ENCODE peak calls at places on chromosomes 12 and 14, in six cellular contexts. T is GM12865, W is cardiac muscle cell, D is breast epithelium, J is mammary epithelial cell, E is activated B cell treated with CpG ODN at 0.5 μM for 24 hours. S is an unnamed sample.

GRCh38 chr12:42163913-42164312 is 19.2 kb upstream of the GXYLT1 start:
- DNase-seq in E (no peak), J (no peak), D (no peak), W (no peak), T (no peak), S (no peak)

GRCh38 chr14:89356927-89357326 is 60.1 kb downstream of the FOXN3 start:
- DNase-seq in W (no peak), E (no peak), T (no peak), J (no peak), D (no peak), S (no peak)

GRCh38 chr14:72618424-72618823 is 275.5 kb downstream of the DPF3 start:
- DNase-seq in T (no peak), W (no peak), J (no peak), E (no peak), D (no peak), S (no peak)

GRCh38 chr12:89731614-89732013 is 23.0 kb upstream of the ATP2B1 start:
- DNase-seq in J (peak), T (no peak), D (no peak), W (no peak), E (no peak), S (no peak)

GRCh38 chr12:45284096-45284901 is 68.4 kb downstream of the ANO6 start:
- DNase-seq in E (no peak), T (no peak), W (peak), D (no peak), J (no peak), S (peak)

GRCh38 chr12:6961278-6961694 is 9.2 kb downstream of the PHB2 start:
- DNase-seq in D (peak), W (no peak), J (peak), E (peak), T (peak), S (no peak)

GRCh38 chr12:5088586-5089264 is 45.0 kb downstream of the KCNA5 start:
- DNase-seq in J (no peak), D (no peak), T (no peak), W (no peak), E (no peak), S (peak)

GRCh38 chr12:52543985-52544888 is 8.7 kb downstream of the KRT71 start:
- DNase-seq in E (no peak), J (no peak), D (no peak), T (no peak), W (no peak), S (no peak)

GRCh38 chr12:68416826-68417225 is 84.7 kb upstream of the MDM1 start:
- DNase-seq in T (no peak), D (no peak), J (peak), W (no peak), E (no peak), S (no peak)

GRCh38 chr14:87732562-87732961 is 260.4 kb downstream of the GALC start:
- DNase-seq in W (no peak), T (no peak), J (no peak), D (no peak), E (no peak), S (no peak)

GRCh38 chr12:31005944-31006361 is 67.7 kb upstream of the DDX11 start:
- DNase-seq in D (no peak), E (no peak), W (no peak), J (peak), T (no peak), S (peak)

GRCh38 chr12:106632797-106633450 is 50.1 kb downstream of the RFX4 start:
- DNase-seq in W (no peak), J (no peak), D (no peak), E (no peak), T (no peak), S (peak)

GRCh38 chr12:115623764-115624334 is 653.6 kb downstream of the MED13L start:
- DNase-seq in W (no peak), D (no peak), E (no peak), T (no peak), J (no peak), S (no peak)

GRCh38 chr12:24560867-24561266 is 388.0 kb downstream of the BCAT1 start:
- DNase-seq in T (no peak), J (no peak), W (no peak), E (no peak), D (no peak), S (no peak)

GRCh38 chr12:53564276-53564675 is 57.0 kb upstream of the NPFF start:
- DNase-seq in W (no peak), E (no peak), J (no peak), D (no peak), T (no peak), S (no peak)

GRCh38 chr12:68158427-68158826 is 1.1 kb downstream of the IFNG start:
- DNase-seq in W (peak), D (no peak), E (no peak), T (peak), J (peak), S (peak)

GRCh38 chr12:67388331-67389163 is 119.4 kb downstream of the CAND1 start:
- DNase-seq in T (no peak), E (no peak), W (peak), J (no peak), D (no peak), S (no peak)

GRCh38 chr12:98814254-98814653 is 169.2 kb downstream of the APAF1 start:
- DNase-seq in J (no peak), T (no peak), E (no peak), W (no peak), D (no peak), S (no peak)

GRCh38 chr14:36194645-36195044 is 18.1 kb upstream of the PTCSC3 start:
- DNase-seq in D (no peak), J (no peak), W (no peak), T (no peak), E (no peak), S (no peak)

GRCh38 chr12:13211191-13211858 is 14.8 kb downstream of the EMP1 start:
- DNase-seq in T (no peak), W (no peak), J (no peak), D (no peak), E (no peak), S (no peak)

GRCh38 chr12:40515041-40515825 is 177.0 kb upstream of the CNTN1 start:
- DNase-seq in T (peak), D (no peak), W (no peak), E (no peak), J (peak), S (no peak)

GRCh38 chr14:95833429-95833828 is 43.2 kb upstream of the TUNAR start:
- DNase-seq in D (no peak), T (no peak), J (no peak), W (no peak), E (no peak), S (no peak)

GRCh38 chr12:17030338-17030737 is 424.4 kb upstream of the LMO3 start:
- DNase-seq in W (no peak), J (no peak), T (no peak), E (no peak), D (no peak), S (no peak)

GRCh38 chr12:879641-880040 is 69.9 kb downstream of the RAD52 start:
- DNase-seq in W (no peak), J (peak), D (no peak), E (no peak), T (no peak), S (no peak)

GRCh38 chr12:41988715-41989114 is 156.0 kb downstream of the GXYLT1 start:
- DNase-seq in D (no peak), W (no peak), J (no peak), E (no peak), T (no peak), S (no peak)

GRCh38 chr12:76313289-76313688 is 34.9 kb downstream of the BBS10 start:
- DNase-seq in W (no peak), T (no peak), J (no peak), E (no peak), D (no peak), S (no peak)

GRCh38 chr14:94805726-94806288 is 35.9 kb upstream of the GSC start:
- DNase-seq in T (no peak), D (peak), W (no peak), E (no peak), J (no peak), S (no peak)

GRCh38 chr14:22370084-22370847 is 218.8 kb downstream of the DAD1 start:
- DNase-seq in E (no peak), T (no peak), J (peak), D (peak), W (no peak), S (no peak)

GRCh38 chr12:67025543-67026114 is 243.5 kb upstream of the CAND1 start:
- DNase-seq in T (peak), E (no peak), J (peak), D (no peak), W (peak), S (peak)

GRCh38 chr12:33488036-33488435 is 48.4 kb upstream of the SYT10 start:
- DNase-seq in W (no peak), T (no peak), E (no peak), J (peak), D (no peak), S (peak)

GRCh38 chr12:32399045-32399372 is 349 bp upstream of the FGD4 start:
- DNase-seq in W (no peak), T (no peak), E (no peak), D (no peak), J (no peak), S (no peak)

GRCh38 chr12:131132118-131132892 is 178.6 kb downstream of the ADGRD1 start:
- DNase-seq in D (peak), T (peak), E (peak), J (no peak), W (peak), S (peak)

GRCh38 chr14:71061458-71061857 is 154.2 kb downstream of the PCNX1 start:
- DNase-seq in T (no peak), W (no peak), J (no peak), E (no peak), D (no peak), S (no peak)

GRCh38 chr12:121296618-121297476 is at the start of gene CAMKK2:
- DNase-seq in J (peak), W (peak), E (peak), T (peak), D (peak), S (peak)
- TF ChIP-seq CTCF in J (peak), W (peak), E (no peak), T (peak), D (no peak), S (no peak)

GRCh38 chr14:69064596-69064995 is 85.5 kb upstream of the ACTN1 start:
- DNase-seq in J (no peak), W (no peak), E (no peak), D (no peak), T (no peak), S (no peak)
- TF ChIP-seq CTCF in J (no peak), W (no peak), E (no peak), D (no peak), T (no peak), S (no peak)

DNA sequence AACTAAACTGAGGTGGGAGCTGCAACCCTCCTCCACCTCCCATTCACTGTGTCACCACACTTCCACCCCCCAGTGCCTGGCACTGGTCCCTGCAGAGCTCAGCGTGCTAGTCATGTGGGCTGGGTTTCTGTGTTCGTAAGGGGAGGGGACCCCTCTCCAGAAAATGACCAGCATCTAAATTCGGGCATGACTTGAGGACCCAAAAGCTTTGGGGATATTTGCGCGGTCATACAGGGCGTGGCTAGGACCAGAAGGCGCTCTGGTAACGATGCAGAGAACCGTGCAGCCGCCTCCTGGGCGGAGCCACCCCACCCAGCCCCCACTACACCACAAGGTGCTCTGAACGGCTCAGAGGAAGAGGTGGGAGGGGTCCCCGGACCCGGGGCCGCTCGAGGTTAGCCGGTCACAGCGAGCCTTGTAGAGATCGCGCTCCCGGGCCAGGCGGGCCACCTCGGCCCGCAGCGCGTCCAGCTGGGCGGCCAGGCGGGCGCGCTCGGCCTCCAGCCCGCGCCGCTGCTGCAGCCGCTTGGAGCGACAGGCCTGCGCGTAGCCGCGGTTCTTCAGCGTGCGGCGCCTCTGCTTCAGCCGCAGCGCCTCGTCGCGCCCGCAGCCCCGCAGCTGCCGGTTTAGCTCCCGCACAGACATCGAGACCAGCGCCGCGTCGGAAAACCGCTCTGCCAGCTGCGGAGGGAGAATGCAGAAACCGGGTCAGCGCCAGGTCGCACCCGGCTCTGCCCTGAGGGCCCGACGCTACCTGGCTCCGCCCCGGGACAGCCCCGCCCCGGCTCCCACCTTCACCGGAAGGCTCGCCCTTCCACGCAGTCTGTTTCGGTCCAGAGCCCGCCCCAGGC is 9.8 kb downstream of the CPNE6 start:
- DNase-seq in E (peak), W (peak), T (peak), D (no peak), J (peak), S (peak)
- TF ChIP-seq CTCF in E (no peak), W (no peak), T (no peak), D (no peak), J (no peak), S (no peak)

GRCh38 chr12:125688223-125688622 is 623.0 kb downstream of the AACS start:
- DNase-seq in W (no peak), J (no peak), E (no peak), T (no peak), D (no peak), S (no peak)

GRCh38 chr12:125688881-125689280 is 623.6 kb downstream of the AACS start:
- DNase-seq in D (no peak), E (no peak), W (no peak), T (no peak), J (no peak), S (no peak)

GRCh38 chr12:125689576-125690410 is 624.6 kb downstream of the AACS start:
- DNase-seq in E (no peak), D (no peak), T (no peak), J (no peak), W (no peak), S (no peak)

GRCh38 chr12:125687820-125688219 is 622.6 kb downstream of the AACS start:
- DNase-seq in D (no peak), W (no peak), T (no peak), J (no peak), E (no peak), S (no peak)

GRCh38 chr12:125690841-125691240 is 625.6 kb downstream of the AACS start:
- DNase-seq in E (no peak), J (no peak), T (no peak), W (no peak), D (no peak), S (no peak)
- TF ChIP-seq CTCF in E (no peak), J (no peak), T (no peak), W (no peak), D (no peak), S (no peak)